ENCODE peak calls at places on chromosome 15, in seven cellular contexts. H is tibial artery, V is uterus, N is dorsolateral prefrontal cortex, E is psoas muscle, P is adrenal gland, R is colonic mucosa. C is an unnamed sample.

GRCh38 chr15:93001156-93001555 is 87.9 kb downstream of the RGMA start:
- DNase-seq in V (no peak), P (no peak), E (no peak), H (no peak), N (no peak), R (no peak), C (no peak)

GRCh38 chr15:49064281-49064653 is 18.0 kb upstream of the SECISBP2L start:
- DNase-seq in H (no peak), P (no peak), E (no peak), N (no peak), V (no peak), R (no peak), C (no peak)

GRCh38 chr15:88704791-88705768 is 66.3 kb downstream of the ISG20 start:
- DNase-seq in H (peak; percentile 65), P (peak; percentile 84), E (peak; percentile 46), R (peak; percentile 41), V (peak; percentile 64), N (no peak), C (no peak)

GRCh38 chr15:68352401-68353062 is 75.0 kb downstream of the FEM1B start:
- DNase-seq in N (no peak), P (peak; percentile 89), R (no peak), E (peak; percentile 43), H (peak; percentile 90), V (peak; percentile 72), C (peak; percentile 55)

GRCh38 chr15:38127306-38127731 is 125.3 kb upstream of the SPRED1 start:
- DNase-seq in V (no peak), H (no peak), N (no peak), P (no peak), R (peak; percentile 76), E (no peak), C (no peak)

GRCh38 chr15:88610756-88611231 is 10.3 kb upstream of the AEN start:
- DNase-seq in E (no peak), V (no peak), R (no peak), H (no peak), N (no peak), P (no peak), C (no peak)

GRCh38 chr15:58232273-58233065 is 94.3 kb downstream of the AQP9 start:
- DNase-seq in P (no peak), V (no peak), N (no peak), E (no peak), R (no peak), H (no peak), C (no peak)

GRCh38 chr15:77285057-77285456 is 134.8 kb downstream of the PEAK1 start:
- DNase-seq in E (no peak), P (no peak), V (no peak), H (no peak), N (no peak), R (no peak), C (no peak)

GRCh38 chr15:96365781-96366525 is 35.5 kb downstream of the NR2F2 start:
- DNase-seq in N (no peak), H (no peak), E (no peak), R (no peak), P (no peak), V (no peak), C (no peak)

GRCh38 chr15:25170781-25171110 is 216.0 kb downstream of the SNRPN start:
- DNase-seq in V (no peak), P (no peak), H (no peak), N (peak; percentile 43), R (no peak), E (no peak), C (peak; percentile 9)

GRCh38 chr15:92098869-92099268 is 245.4 kb downstream of the SLCO3A1 start:
- DNase-seq in H (no peak), V (no peak), R (peak; percentile 28), N (peak; percentile 77), P (no peak), E (no peak), C (no peak)

GRCh38 chr15:83475551-83475950 is 28.4 kb downstream of the SH3GL3 start:
- DNase-seq in E (no peak), R (no peak), H (no peak), P (no peak), N (no peak), V (no peak), C (no peak)

GRCh38 chr15:74460903-74461846 is at the start of gene UBL7:
- DNase-seq in N (peak; percentile 96), R (peak; percentile 99), P (peak; percentile 98), E (peak; percentile 98), H (peak; percentile 97), V (peak; percentile 95), C (peak; percentile 97)
- TF ChIP-seq CTCF in N (peak; percentile 45), R (no peak), P (no peak), E (no peak), H (no peak), V (peak; percentile 5), C (no peak)

GRCh38 chr15:44101286-44101685 is 93.8 kb downstream of the FRMD5 start:
- DNase-seq in V (no peak), H (no peak), P (no peak), E (no peak), N (no peak), R (no peak), C (no peak)
- H3K27ac ChIP-seq in V (no peak overlapping the region), H (no peak overlapping the region), P (no peak overlapping the region), E (no peak overlapping the region), N (peak overlapping the region; percentile 97), R (no peak overlapping the region), C (no peak overlapping the region)

GRCh38 chr15:63018639-63019038 is 23.9 kb upstream of the TPM1 start:
- DNase-seq in R (no peak), V (no peak), N (no peak), E (no peak), H (no peak), P (no peak), C (no peak)

GRCh38 chr15:63020128-63020527 is 22.4 kb upstream of the TPM1 start:
- DNase-seq in V (no peak), R (no peak), P (no peak), N (no peak), E (no peak), H (no peak), C (no peak)

GRCh38 chr15:63022181-63022580 is 20.4 kb upstream of the TPM1 start:
- DNase-seq in R (no peak), P (no peak), V (no peak), H (no peak), N (no peak), E (no peak), C (no peak)

GRCh38 chr15:63021031-63021430 is 21.5 kb upstream of the TPM1 start:
- DNase-seq in V (no peak), R (no peak), N (no peak), H (no peak), E (no peak), P (no peak), C (no peak)

DNA sequence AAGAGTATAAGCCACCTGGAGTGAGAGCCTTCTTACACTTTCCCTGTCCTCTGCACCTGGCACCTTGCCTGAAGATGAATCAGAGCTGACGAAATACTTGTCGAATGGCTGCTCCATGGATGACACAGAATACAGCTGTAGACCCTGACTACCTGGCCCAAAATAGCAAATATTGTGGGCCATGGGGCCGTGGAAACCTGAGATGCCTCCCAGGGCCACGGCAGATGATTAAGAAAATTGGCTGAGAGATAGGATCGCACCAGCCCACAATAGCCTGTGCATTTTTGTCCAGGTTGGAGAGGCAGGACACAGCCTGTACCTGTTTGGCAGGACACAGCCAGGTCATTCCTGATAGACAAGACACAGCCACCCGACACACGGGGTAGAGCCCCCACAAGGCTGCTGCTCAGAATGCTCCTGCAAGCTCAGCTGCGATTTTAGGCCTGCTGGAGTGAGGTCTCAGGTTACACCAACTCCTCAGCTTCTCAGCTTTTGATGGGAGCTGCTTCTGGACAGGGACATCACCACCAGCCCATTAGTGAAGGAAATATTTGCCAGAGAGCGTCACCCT is 22.9 kb upstream of the TPM1 start:
- DNase-seq in R (peak; percentile 42), V (no peak), E (peak; percentile 63), P (peak; percentile 72), H (no peak), N (no peak), C (peak; percentile 82)
- TF ChIP-seq CTCF in R (no peak), V (no peak), E (no peak), P (no peak), H (no peak), N (no peak), C (no peak)

DNA sequence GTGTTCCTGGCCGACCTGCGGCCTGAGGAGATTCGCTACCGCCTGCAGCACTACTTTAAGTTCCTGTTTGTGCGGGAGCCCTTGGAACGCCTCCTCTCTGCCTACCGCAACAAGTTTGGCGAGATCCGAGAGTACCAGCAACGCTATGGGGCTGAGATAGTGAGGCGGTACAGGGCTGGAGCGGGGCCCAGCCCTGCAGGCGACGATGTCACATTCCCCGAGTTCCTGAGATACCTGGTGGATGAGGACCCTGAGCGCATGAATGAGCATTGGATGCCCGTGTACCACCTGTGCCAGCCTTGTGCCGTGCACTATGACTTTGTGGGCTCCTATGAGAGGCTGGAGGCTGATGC is 970 bp downstream of the CHST14 start:
- DNase-seq in H (no peak), R (no peak), N (no peak), V (no peak), P (no peak), E (no peak), C (no peak)
- H3K27ac ChIP-seq in H (peak overlapping the region; percentile 85), R (no peak overlapping the region), N (peak overlapping the region; percentile 77), V (peak overlapping the region; percentile 92), P (no peak overlapping the region), E (peak overlapping the region; percentile 78), C (peak overlapping the region; percentile 94)

GRCh38 chr15:29596266-29596665 is 226.0 kb downstream of the TJP1 start:
- DNase-seq in H (no peak), P (no peak), E (no peak), R (no peak), V (no peak), N (no peak), C (no peak)
- TF ChIP-seq CTCF in H (no peak), P (no peak), E (no peak), R (no peak), V (no peak), N (no peak), C (no peak)

DNA sequence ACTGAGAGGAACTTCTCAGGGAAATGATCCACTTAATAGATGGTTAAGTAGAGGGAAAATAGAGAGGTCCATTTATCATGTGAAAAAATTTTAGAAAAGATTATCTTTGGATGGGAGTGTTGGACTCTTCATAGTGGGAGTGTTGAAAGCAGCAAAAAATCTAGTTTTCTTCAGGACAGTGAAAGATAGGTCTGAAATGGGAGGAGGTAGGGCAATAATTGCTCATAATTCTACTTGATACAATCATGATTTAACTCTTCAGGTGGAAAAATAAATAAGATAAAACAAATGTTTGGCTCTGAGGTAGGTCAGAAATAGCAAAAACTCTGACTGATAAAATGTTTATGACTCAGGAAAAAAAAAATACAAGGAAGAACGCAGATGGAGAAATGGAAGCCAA is 144.1 kb upstream of the DPH6 start:
- DNase-seq in N (no peak), P (no peak), V (no peak), H (no peak), E (no peak), R (no peak), C (no peak)
- H3K27ac ChIP-seq in N (no peak overlapping the region), P (no peak overlapping the region), V (peak overlapping the region; percentile 83), H (peak overlapping the region; percentile 79), E (no peak overlapping the region), R (no peak overlapping the region), C (no peak overlapping the region)

DNA sequence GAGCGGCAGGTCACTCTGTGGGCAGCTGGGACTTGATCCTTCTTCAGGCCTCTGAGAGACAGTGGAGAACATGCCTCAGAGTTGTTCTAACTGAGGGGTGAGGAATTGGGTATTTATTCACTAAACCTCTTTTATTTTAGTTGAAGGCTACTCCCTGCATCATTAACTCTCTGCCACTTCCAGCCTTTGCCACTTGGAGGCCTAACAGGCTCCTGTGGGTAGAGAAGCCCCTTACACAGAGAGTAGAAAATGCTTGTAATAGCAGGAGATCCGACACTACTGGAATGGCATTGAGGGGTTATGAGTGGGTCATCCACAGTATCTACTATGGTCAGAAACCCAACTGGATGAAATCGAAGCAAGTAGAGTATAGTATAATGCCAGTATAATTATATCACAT is 81.7 kb downstream of the RYR3 start:
- DNase-seq in N (no peak), R (no peak), P (no peak), H (no peak), V (no peak), E (no peak), C (no peak)
- TF ChIP-seq CTCF in N (no peak), R (no peak), P (no peak), H (no peak), V (no peak), E (no peak), C (no peak)

C was measured in breast epithelium.